ENCODE peak calls at places on chromosomes 12 and 14, in nine cellular contexts. One of them, this sample, is unnamed.

GRCh38 chr12:122159879-122160278 is 14.1 kb downstream of the IL31 start:
- DNase-seq in NB4: no peak
- DNase-seq in fibroblast of mammary gland: no peak
- DNase-seq in endothelial cell: no peak
- DNase-seq in T47D: no peak
- DNase-seq in stimulated activated CD8-positive, alpha-beta memory T cell treated with anti-CD3 and anti-CD28 coated beads, Interleukin-15, amount 100 ng/mL, for 24 hours: no peak
- DNase-seq in AG10803: no peak
- DNase-seq in activated T-helper 1 cell treated with Interleukin-2 at 50 U/mL for 16 hours: no peak
- DNase-seq in activated naive CD4-positive, alpha-beta T cell: no peak
- DNase-seq in this sample: no peak

GRCh38 chr14:68986926-68987652 is 8.0 kb upstream of the ACTN1 start:
- DNase-seq in T47D: no peak
- DNase-seq in NB4: no peak
- DNase-seq in stimulated activated CD8-positive, alpha-beta memory T cell treated with anti-CD3 and anti-CD28 coated beads, Interleukin-15, amount 100 ng/mL, for 24 hours: no peak
- DNase-seq in endothelial cell: no peak
- DNase-seq in AG10803: no peak
- DNase-seq in fibroblast of mammary gland: no peak
- DNase-seq in activated naive CD4-positive, alpha-beta T cell: no peak
- DNase-seq in activated T-helper 1 cell treated with Interleukin-2 at 50 U/mL for 16 hours: no peak
- DNase-seq in this sample: no peak

GRCh38 chr14:74703043-74703442 is 9.8 kb downstream of the AREL1 start:
- DNase-seq in fibroblast of mammary gland: no peak
- DNase-seq in AG10803: no peak
- DNase-seq in activated naive CD4-positive, alpha-beta T cell: no peak
- DNase-seq in stimulated activated CD8-positive, alpha-beta memory T cell treated with anti-CD3 and anti-CD28 coated beads, Interleukin-15, amount 100 ng/mL, for 24 hours: no peak
- DNase-seq in endothelial cell: no peak
- DNase-seq in NB4: no peak
- DNase-seq in activated T-helper 1 cell treated with Interleukin-2 at 50 U/mL for 16 hours: no peak
- DNase-seq in T47D: no peak
- DNase-seq in this sample: no peak

GRCh38 chr12:95385246-95385645 is 88.7 kb upstream of the METAP2 start:
- DNase-seq in activated T-helper 1 cell treated with Interleukin-2 at 50 U/mL for 16 hours: no peak
- DNase-seq in T47D: peak; percentile 40
- DNase-seq in NB4: no peak
- DNase-seq in endothelial cell: no peak
- DNase-seq in AG10803: peak; percentile 71
- DNase-seq in fibroblast of mammary gland: peak; percentile 50
- DNase-seq in stimulated activated CD8-positive, alpha-beta memory T cell treated with anti-CD3 and anti-CD28 coated beads, Interleukin-15, amount 100 ng/mL, for 24 hours: no peak
- DNase-seq in activated naive CD4-positive, alpha-beta T cell: no peak
- DNase-seq in this sample: no peak

GRCh38 chr12:122517877-122518276 is 8.9 kb downstream of the RSRC2 start:
- DNase-seq in activated naive CD4-positive, alpha-beta T cell: no peak
- DNase-seq in activated T-helper 1 cell treated with Interleukin-2 at 50 U/mL for 16 hours: no peak
- DNase-seq in NB4: peak; percentile 49
- DNase-seq in AG10803: peak; percentile 94
- DNase-seq in T47D: no peak
- DNase-seq in endothelial cell: no peak
- DNase-seq in stimulated activated CD8-positive, alpha-beta memory T cell treated with anti-CD3 and anti-CD28 coated beads, Interleukin-15, amount 100 ng/mL, for 24 hours: no peak
- DNase-seq in fibroblast of mammary gland: peak; percentile 94
- DNase-seq in this sample: no peak

GRCh38 chr12:92186038-92186470 is 40.4 kb upstream of the BTG1 start:
- DNase-seq in activated naive CD4-positive, alpha-beta T cell: no peak
- DNase-seq in NB4: no peak
- DNase-seq in endothelial cell: no peak
- DNase-seq in fibroblast of mammary gland: no peak
- DNase-seq in activated T-helper 1 cell treated with Interleukin-2 at 50 U/mL for 16 hours: no peak
- DNase-seq in AG10803: no peak
- DNase-seq in T47D: no peak
- DNase-seq in stimulated activated CD8-positive, alpha-beta memory T cell treated with anti-CD3 and anti-CD28 coated beads, Interleukin-15, amount 100 ng/mL, for 24 hours: no peak
- DNase-seq in this sample: no peak

GRCh38 chr14:71908141-71908540 is 24.1 kb upstream of the RGS6 start:
- DNase-seq in activated T-helper 1 cell treated with Interleukin-2 at 50 U/mL for 16 hours: no peak
- DNase-seq in endothelial cell: no peak
- DNase-seq in fibroblast of mammary gland: no peak
- DNase-seq in T47D: no peak
- DNase-seq in AG10803: no peak
- DNase-seq in stimulated activated CD8-positive, alpha-beta memory T cell treated with anti-CD3 and anti-CD28 coated beads, Interleukin-15, amount 100 ng/mL, for 24 hours: no peak
- DNase-seq in activated naive CD4-positive, alpha-beta T cell: no peak
- DNase-seq in NB4: no peak
- DNase-seq in this sample: no peak

GRCh38 chr14:88825503-88825902 is 1.1 kb downstream of the TTC8 start:
- DNase-seq in AG10803: no peak
- DNase-seq in T47D: no peak
- DNase-seq in activated naive CD4-positive, alpha-beta T cell: no peak
- DNase-seq in activated T-helper 1 cell treated with Interleukin-2 at 50 U/mL for 16 hours: no peak
- DNase-seq in endothelial cell: no peak
- DNase-seq in stimulated activated CD8-positive, alpha-beta memory T cell treated with anti-CD3 and anti-CD28 coated beads, Interleukin-15, amount 100 ng/mL, for 24 hours: no peak
- DNase-seq in NB4: no peak
- DNase-seq in fibroblast of mammary gland: no peak
- DNase-seq in this sample: no peak

GRCh38 chr12:19410639-19411184 is 28.6 kb upstream of the AEBP2 start:
- DNase-seq in activated naive CD4-positive, alpha-beta T cell: no peak
- DNase-seq in T47D: no peak
- DNase-seq in endothelial cell: no peak
- DNase-seq in stimulated activated CD8-positive, alpha-beta memory T cell treated with anti-CD3 and anti-CD28 coated beads, Interleukin-15, amount 100 ng/mL, for 24 hours: no peak
- DNase-seq in AG10803: no peak
- DNase-seq in fibroblast of mammary gland: no peak
- DNase-seq in NB4: no peak
- DNase-seq in activated T-helper 1 cell treated with Interleukin-2 at 50 U/mL for 16 hours: no peak
- DNase-seq in this sample: no peak

GRCh38 chr12:107670999-107671643 is 14.5 kb upstream of the PWP1 start:
- DNase-seq in activated naive CD4-positive, alpha-beta T cell: peak; percentile 13
- DNase-seq in NB4: peak; percentile 79
- DNase-seq in stimulated activated CD8-positive, alpha-beta memory T cell treated with anti-CD3 and anti-CD28 coated beads, Interleukin-15, amount 100 ng/mL, for 24 hours: no peak
- DNase-seq in AG10803: no peak
- DNase-seq in endothelial cell: peak; percentile 53
- DNase-seq in T47D: no peak
- DNase-seq in activated T-helper 1 cell treated with Interleukin-2 at 50 U/mL for 16 hours: no peak
- DNase-seq in fibroblast of mammary gland: peak; percentile 12
- DNase-seq in this sample: peak; percentile 82

GRCh38 chr12:24078318-24078765 is 128.9 kb upstream of the SOX5 start:
- DNase-seq in AG10803: no peak
- DNase-seq in activated naive CD4-positive, alpha-beta T cell: no peak
- DNase-seq in NB4: no peak
- DNase-seq in T47D: no peak
- DNase-seq in stimulated activated CD8-positive, alpha-beta memory T cell treated with anti-CD3 and anti-CD28 coated beads, Interleukin-15, amount 100 ng/mL, for 24 hours: no peak
- DNase-seq in fibroblast of mammary gland: peak; percentile 28
- DNase-seq in endothelial cell: no peak
- DNase-seq in activated T-helper 1 cell treated with Interleukin-2 at 50 U/mL for 16 hours: no peak
- DNase-seq in this sample: no peak

GRCh38 chr12:49777800-49778748 is 36.7 kb downstream of the TMBIM6 start:
- DNase-seq in endothelial cell: peak; percentile 72
- DNase-seq in NB4: peak; percentile 48
- DNase-seq in activated naive CD4-positive, alpha-beta T cell: peak; percentile 77
- DNase-seq in T47D: peak; percentile 73
- DNase-seq in stimulated activated CD8-positive, alpha-beta memory T cell treated with anti-CD3 and anti-CD28 coated beads, Interleukin-15, amount 100 ng/mL, for 24 hours: peak; percentile 52
- DNase-seq in AG10803: peak; percentile 21
- DNase-seq in activated T-helper 1 cell treated with Interleukin-2 at 50 U/mL for 16 hours: peak; percentile 64
- DNase-seq in fibroblast of mammary gland: peak; percentile 19
- DNase-seq in this sample: peak; percentile 95

GRCh38 chr12:130975116-130975515 is 21.4 kb downstream of the ADGRD1 start:
- DNase-seq in AG10803: no peak
- DNase-seq in T47D: no peak
- DNase-seq in activated naive CD4-positive, alpha-beta T cell: no peak
- DNase-seq in NB4: no peak
- DNase-seq in stimulated activated CD8-positive, alpha-beta memory T cell treated with anti-CD3 and anti-CD28 coated beads, Interleukin-15, amount 100 ng/mL, for 24 hours: no peak
- DNase-seq in endothelial cell: no peak
- DNase-seq in fibroblast of mammary gland: no peak
- DNase-seq in activated T-helper 1 cell treated with Interleukin-2 at 50 U/mL for 16 hours: no peak
- DNase-seq in this sample: no peak

GRCh38 chr14:76084374-76084773 is 67.3 kb upstream of the GPATCH2L start:
- DNase-seq in fibroblast of mammary gland: no peak
- DNase-seq in endothelial cell: no peak
- DNase-seq in activated T-helper 1 cell treated with Interleukin-2 at 50 U/mL for 16 hours: no peak
- DNase-seq in T47D: no peak
- DNase-seq in NB4: no peak
- DNase-seq in AG10803: no peak
- DNase-seq in activated naive CD4-positive, alpha-beta T cell: no peak
- DNase-seq in stimulated activated CD8-positive, alpha-beta memory T cell treated with anti-CD3 and anti-CD28 coated beads, Interleukin-15, amount 100 ng/mL, for 24 hours: no peak
- DNase-seq in this sample: no peak

GRCh38 chr14:71931492-71932228 is 569 bp upstream of the RGS6 start:
- DNase-seq in T47D: peak; percentile 66
- DNase-seq in stimulated activated CD8-positive, alpha-beta memory T cell treated with anti-CD3 and anti-CD28 coated beads, Interleukin-15, amount 100 ng/mL, for 24 hours: no peak
- DNase-seq in AG10803: no peak
- DNase-seq in activated T-helper 1 cell treated with Interleukin-2 at 50 U/mL for 16 hours: no peak
- DNase-seq in activated naive CD4-positive, alpha-beta T cell: no peak
- DNase-seq in NB4: no peak
- DNase-seq in endothelial cell: peak; percentile 28
- DNase-seq in fibroblast of mammary gland: no peak
- DNase-seq in this sample: no peak

GRCh38 chr12:26125451-26126339 is 858 bp upstream of the BHLHE41 start:
- DNase-seq in activated naive CD4-positive, alpha-beta T cell: no peak
- DNase-seq in T47D: peak; percentile 73
- DNase-seq in activated T-helper 1 cell treated with Interleukin-2 at 50 U/mL for 16 hours: no peak
- DNase-seq in stimulated activated CD8-positive, alpha-beta memory T cell treated with anti-CD3 and anti-CD28 coated beads, Interleukin-15, amount 100 ng/mL, for 24 hours: no peak
- DNase-seq in fibroblast of mammary gland: peak; percentile 68
- DNase-seq in endothelial cell: peak; percentile 68
- DNase-seq in AG10803: peak; percentile 71
- DNase-seq in NB4: peak; percentile 88
- DNase-seq in this sample: no peak

GRCh38 chr12:12051668-12052067 is 19.1 kb upstream of the BCL2L14 start:
- DNase-seq in AG10803: no peak
- DNase-seq in endothelial cell: no peak
- DNase-seq in stimulated activated CD8-positive, alpha-beta memory T cell treated with anti-CD3 and anti-CD28 coated beads, Interleukin-15, amount 100 ng/mL, for 24 hours: no peak
- DNase-seq in activated T-helper 1 cell treated with Interleukin-2 at 50 U/mL for 16 hours: no peak
- DNase-seq in fibroblast of mammary gland: no peak
- DNase-seq in NB4: no peak
- DNase-seq in T47D: no peak
- DNase-seq in activated naive CD4-positive, alpha-beta T cell: no peak
- DNase-seq in this sample: no peak

GRCh38 chr14:80425686-80426085 is 214.4 kb upstream of the DIO2 start:
- DNase-seq in activated naive CD4-positive, alpha-beta T cell: no peak
- DNase-seq in NB4: no peak
- DNase-seq in activated T-helper 1 cell treated with Interleukin-2 at 50 U/mL for 16 hours: no peak
- DNase-seq in AG10803: peak; percentile 84
- DNase-seq in fibroblast of mammary gland: peak; percentile 91
- DNase-seq in endothelial cell: no peak
- DNase-seq in T47D: no peak
- DNase-seq in stimulated activated CD8-positive, alpha-beta memory T cell treated with anti-CD3 and anti-CD28 coated beads, Interleukin-15, amount 100 ng/mL, for 24 hours: no peak
- DNase-seq in this sample: no peak

GRCh38 chr12:108720757-108721514 is 10.4 kb downstream of the CORO1C start:
- DNase-seq in stimulated activated CD8-positive, alpha-beta memory T cell treated with anti-CD3 and anti-CD28 coated beads, Interleukin-15, amount 100 ng/mL, for 24 hours: no peak
- DNase-seq in NB4: no peak
- DNase-seq in activated naive CD4-positive, alpha-beta T cell: no peak
- DNase-seq in activated T-helper 1 cell treated with Interleukin-2 at 50 U/mL for 16 hours: no peak
- DNase-seq in AG10803: peak; percentile 75
- DNase-seq in endothelial cell: no peak
- DNase-seq in fibroblast of mammary gland: peak; percentile 71
- DNase-seq in T47D: no peak
- DNase-seq in this sample: no peak

GRCh38 chr14:77220246-77221017 is 38.8 kb downstream of the TMEM63C start:
- DNase-seq in endothelial cell: no peak
- DNase-seq in NB4: no peak
- DNase-seq in activated T-helper 1 cell treated with Interleukin-2 at 50 U/mL for 16 hours: no peak
- DNase-seq in T47D: no peak
- DNase-seq in stimulated activated CD8-positive, alpha-beta memory T cell treated with anti-CD3 and anti-CD28 coated beads, Interleukin-15, amount 100 ng/mL, for 24 hours: no peak
- DNase-seq in fibroblast of mammary gland: no peak
- DNase-seq in activated naive CD4-positive, alpha-beta T cell: no peak
- DNase-seq in AG10803: no peak
- DNase-seq in this sample: no peak

GRCh38 chr12:47636908-47637780 is 68.7 kb downstream of the RPAP3 start:
- DNase-seq in AG10803: no peak
- DNase-seq in activated naive CD4-positive, alpha-beta T cell: no peak
- DNase-seq in NB4: peak; percentile 39
- DNase-seq in fibroblast of mammary gland: peak; percentile 16
- DNase-seq in activated T-helper 1 cell treated with Interleukin-2 at 50 U/mL for 16 hours: peak; percentile 7
- DNase-seq in endothelial cell: no peak
- DNase-seq in T47D: no peak
- DNase-seq in stimulated activated CD8-positive, alpha-beta memory T cell treated with anti-CD3 and anti-CD28 coated beads, Interleukin-15, amount 100 ng/mL, for 24 hours: no peak
- DNase-seq in this sample: peak; percentile 86

GRCh38 chr14:65040666-65041433 is 54.2 kb downstream of the FNTB start:
- DNase-seq in T47D: no peak
- DNase-seq in stimulated activated CD8-positive, alpha-beta memory T cell treated with anti-CD3 and anti-CD28 coated beads, Interleukin-15, amount 100 ng/mL, for 24 hours: no peak
- DNase-seq in NB4: peak; percentile 45
- DNase-seq in endothelial cell: no peak
- DNase-seq in activated T-helper 1 cell treated with Interleukin-2 at 50 U/mL for 16 hours: no peak
- DNase-seq in activated naive CD4-positive, alpha-beta T cell: no peak
- DNase-seq in AG10803: no peak
- DNase-seq in fibroblast of mammary gland: no peak
- DNase-seq in this sample: no peak

GRCh38 chr12:87254371-87255030 is 774.7 kb downstream of the C12orf50 start:
- DNase-seq in endothelial cell: no peak
- DNase-seq in T47D: no peak
- DNase-seq in fibroblast of mammary gland: no peak
- DNase-seq in activated T-helper 1 cell treated with Interleukin-2 at 50 U/mL for 16 hours: no peak
- DNase-seq in stimulated activated CD8-positive, alpha-beta memory T cell treated with anti-CD3 and anti-CD28 coated beads, Interleukin-15, amount 100 ng/mL, for 24 hours: no peak
- DNase-seq in activated naive CD4-positive, alpha-beta T cell: no peak
- DNase-seq in NB4: no peak
- DNase-seq in AG10803: no peak
- DNase-seq in this sample: no peak

GRCh38 chr12:673849-674248 is 10.6 kb upstream of the NINJ2 start:
- DNase-seq in fibroblast of mammary gland: no peak
- DNase-seq in endothelial cell: no peak
- DNase-seq in activated T-helper 1 cell treated with Interleukin-2 at 50 U/mL for 16 hours: no peak
- DNase-seq in stimulated activated CD8-positive, alpha-beta memory T cell treated with anti-CD3 and anti-CD28 coated beads, Interleukin-15, amount 100 ng/mL, for 24 hours: no peak
- DNase-seq in NB4: no peak
- DNase-seq in T47D: no peak
- DNase-seq in AG10803: no peak
- DNase-seq in activated naive CD4-positive, alpha-beta T cell: no peak
- DNase-seq in this sample: no peak

GRCh38 chr12:62693291-62694040 is 226.8 kb downstream of the MON2 start:
- DNase-seq in T47D: no peak
- DNase-seq in stimulated activated CD8-positive, alpha-beta memory T cell treated with anti-CD3 and anti-CD28 coated beads, Interleukin-15, amount 100 ng/mL, for 24 hours: no peak
- DNase-seq in activated T-helper 1 cell treated with Interleukin-2 at 50 U/mL for 16 hours: no peak
- DNase-seq in NB4: no peak
- DNase-seq in endothelial cell: no peak
- DNase-seq in fibroblast of mammary gland: peak; percentile 46
- DNase-seq in AG10803: peak; percentile 39
- DNase-seq in activated naive CD4-positive, alpha-beta T cell: no peak
- DNase-seq in this sample: no peak

This sample was measured in H1.